ENCODE peak calls at places on chromosomes 13 and 19, in four cellular contexts. K is breast epithelium, C is heart left ventricle, L is tibial nerve. O is an unnamed sample. For H3K9me3, the result is how much of the 10 kb centered on the place peaks cover.

GRCh38 chr13:44404261-44405139 is 30.9 kb downstream of the SERP2 start:
- DNase-seq in L (no peak), C (no peak), K (peak), O (no peak)

GRCh38 chr19:18428837-18429674 is 8.9 kb downstream of the ISYNA1 start:
- DNase-seq in L (no peak), C (peak), K (no peak), O (peak)

GRCh38 chr19:3057275-3057714 is 5.0 kb downstream of the TLE5 start:
- DNase-seq in K (peak), L (peak), C (peak), O (peak)

GRCh38 chr13:49303533-49304252 is 56.0 kb downstream of the CDADC1 start:
- DNase-seq in K (no peak), L (no peak), C (peak), O (no peak)

GRCh38 chr19:45852941-45853340 is 10.0 kb downstream of the SYMPK start:
- DNase-seq in K (no peak), C (no peak), L (no peak), O (no peak)

GRCh38 chr19:4388171-4389063 is 11.9 kb downstream of the SH3GL1 start:
- DNase-seq in L (no peak), K (no peak), C (no peak), O (no peak)

GRCh38 chr13:23956106-23956505 is 58.8 kb upstream of the C1QTNF9B start:
- DNase-seq in L (no peak), K (no peak), C (no peak), O (no peak)

GRCh38 chr19:10899171-10899653 is 27.9 kb downstream of the CARM1 start:
- DNase-seq in K (peak), C (peak), L (no peak), O (no peak)

GRCh38 chr13:67128148-67128547 is 102.0 kb downstream of the PCDH9 start:
- DNase-seq in K (no peak), L (no peak), C (no peak), O (no peak)

GRCh38 chr13:97107815-97108534 is 113.7 kb upstream of the OXGR1 start:
- DNase-seq in L (no peak), K (no peak), C (no peak), O (no peak)

GRCh38 chr19:49340069-49340864 is 5.1 kb downstream of the CD37 start:
- DNase-seq in C (peak), K (peak), L (peak), O (peak)

GRCh38 chr19:14369399-14370168 is 11.7 kb upstream of the ADGRE5 start:
- DNase-seq in L (no peak), K (no peak), C (peak), O (peak)

GRCh38 chr13:32023698-32024097 is 7.9 kb upstream of the FRY start:
- DNase-seq in K (no peak), C (no peak), L (no peak), O (no peak)

GRCh38 chr13:29438772-29439171 is 156.7 kb downstream of the SLC7A1 start:
- DNase-seq in K (no peak), C (peak), L (no peak), O (no peak)

GRCh38 chr13:27257648-27258253 is 6.4 kb downstream of the RPL21 start:
- DNase-seq in L (no peak), K (no peak), C (no peak), O (no peak)

GRCh38 chr13:67771106-67771505 is 541.0 kb upstream of the PCDH9 start:
- DNase-seq in L (no peak), K (no peak), C (no peak), O (no peak)

GRCh38 chr19:16626796-16627193 is 1.2 kb downstream of the MED26 start:
- DNase-seq in K (no peak), C (no peak), L (no peak), O (no peak)

GRCh38 chr13:32852568-32852967 is 163.7 kb upstream of the KL start:
- DNase-seq in C (no peak), L (no peak), K (no peak), O (no peak)

GRCh38 chr19:681029-681626 is 4.9 kb downstream of the FSTL3 start:
- DNase-seq in C (no peak), L (peak), K (peak), O (no peak)

GRCh38 chr19:39679056-39679790 is 23.5 kb downstream of the LGALS16 start:
- DNase-seq in K (no peak), L (no peak), C (no peak), O (no peak)

GRCh38 chr13:30906411-30906990 is 430 bp downstream of the MEDAG start:
- DNase-seq in C (no peak), K (no peak), L (no peak), O (peak)

GRCh38 chr19:39405930-39406655 is 554 bp upstream of the ZFP36 start:
- DNase-seq in K (no peak), C (no peak), L (no peak), O (no peak)

GRCh38 chr13:46137627-46138026 is 32.8 kb upstream of the CPB2 start:
- DNase-seq in L (no peak), K (no peak), C (no peak), O (no peak)

GRCh38 chr19:46069841-46070341 is 29.1 kb upstream of the IGFL4 start:
- DNase-seq in K (no peak), L (no peak), C (no peak), O (no peak)

GRCh38 chr13:99002191-99002710 is 24.4 kb upstream of the DOCK9 start:
- DNase-seq in C (no peak), K (no peak), L (no peak), O (no peak)

GRCh38 chr13:41267106-41267505 is 3.7 kb upstream of the MTRF1 start:
- DNase-seq in C (no peak), L (no peak), K (no peak), O (no peak)

GRCh38 chr19:54534156-54534555 is 31.5 kb downstream of the LAIR2 start:
- DNase-seq in K (no peak), C (no peak), L (no peak), O (no peak)

GRCh38 chr13:100254002-100254401 is 165.1 kb downstream of the PCCA start:
- DNase-seq in K (no peak), C (no peak), L (no peak), O (no peak)

GRCh38 chr13:37058801-37059135 is 720 bp downstream of the SUPT20H start:
- DNase-seq in L (no peak), K (no peak), C (no peak), O (no peak)

GRCh38 chr13:79423801-79424642 is 18.0 kb upstream of the RBM26 start:
- DNase-seq in K (no peak), C (no peak), L (no peak), O (no peak)

GRCh38 chr19:10402441-10403038 is 802 bp downstream of the CDC37 start:
- DNase-seq in C (peak), L (no peak), K (no peak), O (no peak)

GRCh38 chr13:23050126-23050525 is 130.7 kb upstream of the SGCG start:
- DNase-seq in C (no peak), K (no peak), L (no peak), O (no peak)

GRCh38 chr19:4556574-4557185 is 2.8 kb downstream of the SEMA6B start:
- DNase-seq in L (no peak), K (no peak), C (no peak), O (no peak)

GRCh38 chr19:16111160-16111908 is at the start of gene RAB8A:
- DNase-seq in L (peak), C (peak), K (peak), O (peak)

GRCh38 chr13:21933001-21933400 is 262.1 kb downstream of the FGF9 start:
- DNase-seq in C (no peak), L (no peak), K (no peak), O (no peak)

GRCh38 chr19:38298841-38299680 is 5.0 kb upstream of the C19orf33 start:
- DNase-seq in L (no peak), K (no peak), C (no peak), O (no peak)

DNA sequence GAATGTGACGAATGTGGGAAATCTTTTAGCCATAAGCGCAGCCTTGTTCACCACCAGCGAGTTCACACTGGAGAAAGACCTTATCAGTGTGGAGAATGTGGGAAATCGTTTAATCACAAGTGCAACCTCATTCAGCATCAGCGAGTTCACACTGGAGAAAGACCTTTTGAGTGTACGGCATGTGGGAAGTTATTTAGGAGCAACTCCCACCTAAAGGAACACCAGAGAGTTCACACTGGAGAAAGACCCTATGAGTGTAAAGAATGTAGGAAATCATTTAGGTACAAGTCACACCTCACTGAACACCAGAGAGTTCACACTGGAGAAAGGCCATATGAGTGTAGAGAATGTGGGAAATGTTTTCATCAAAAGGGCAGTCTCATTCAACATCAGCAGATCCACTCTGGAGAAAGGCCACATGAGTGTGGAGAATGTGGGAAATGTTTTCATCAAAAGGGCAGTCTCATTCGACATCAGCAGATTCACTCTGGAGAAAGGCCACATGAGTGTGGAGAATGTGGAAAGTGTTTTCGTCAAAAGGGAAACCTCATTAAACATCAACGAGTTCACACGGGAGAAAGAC is 7.6 kb downstream of the ZNF776 start:
- DNase-seq in K (no peak), L (no peak), C (no peak), O (no peak)
- H3K9me3 ChIP-seq in K (half or more), L (under half), C (under half), O (half or more)

GRCh38 chr13:19184176-19184575 is 2.6 kb upstream of the TUBA3C start:
- DNase-seq in K (no peak), L (no peak), C (no peak), O (no peak)

GRCh38 chr13:19181621-19182485 is at the start of gene TUBA3C:
- DNase-seq in L (no peak), K (no peak), C (no peak), O (no peak)

GRCh38 chr13:19181021-19181620 is 503 bp downstream of the TUBA3C start:
- DNase-seq in K (no peak), L (no peak), C (no peak), O (no peak)

GRCh38 chr13:19183676-19184075 is 2.1 kb upstream of the TUBA3C start:
- DNase-seq in L (no peak), K (no peak), C (no peak), O (no peak)

DNA sequence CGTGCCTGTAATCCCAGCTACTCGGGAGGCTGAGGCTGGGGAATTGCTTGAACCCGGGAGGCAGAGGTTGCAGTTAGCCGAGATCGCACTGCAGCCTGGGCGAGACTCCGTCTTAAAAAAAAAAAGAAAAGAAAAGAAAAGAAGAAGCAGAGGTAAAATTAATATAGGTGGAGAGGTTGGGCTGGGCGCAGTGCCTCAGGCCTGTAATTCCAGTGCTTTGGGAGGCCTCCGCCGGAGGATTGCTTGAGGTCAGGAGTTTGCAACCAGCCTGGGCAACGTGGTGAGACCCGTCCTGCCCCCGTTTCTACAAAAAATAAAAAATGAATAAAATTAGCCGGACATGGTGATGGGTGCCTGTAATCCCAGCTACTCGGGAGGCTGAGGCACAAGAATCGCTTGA is 912 bp upstream of the TUBA3C start:
- DNase-seq in C (no peak), L (no peak), K (no peak), O (no peak)
- H3K9me3 ChIP-seq in C (under half), L (under half), K (under half), O (under half)

DNA sequence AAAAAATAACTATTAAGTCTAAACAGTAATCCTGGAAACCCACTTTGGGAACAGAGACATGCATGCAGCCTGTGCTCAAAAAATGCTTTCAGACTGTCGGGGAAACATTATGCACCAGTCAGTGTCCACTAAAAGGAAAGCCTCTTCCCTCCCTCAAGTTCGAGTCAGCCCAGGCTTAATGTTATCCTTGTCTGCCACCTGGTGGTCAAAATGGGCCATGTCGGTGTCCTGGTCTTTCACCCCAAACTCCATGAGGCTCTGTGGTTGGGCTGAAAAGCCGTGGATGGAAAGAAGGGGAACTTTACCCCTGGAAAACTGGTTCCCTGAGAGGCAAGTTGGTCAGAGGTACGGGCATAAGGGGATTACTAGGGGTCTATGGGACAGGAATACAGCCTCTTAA is 88.4 kb upstream of the ZNF492 start:
- DNase-seq in L (no peak), C (no peak), K (peak), O (peak)
- H3K9me3 ChIP-seq in L (under half), C (under half), K (under half), O (under half)

DNA sequence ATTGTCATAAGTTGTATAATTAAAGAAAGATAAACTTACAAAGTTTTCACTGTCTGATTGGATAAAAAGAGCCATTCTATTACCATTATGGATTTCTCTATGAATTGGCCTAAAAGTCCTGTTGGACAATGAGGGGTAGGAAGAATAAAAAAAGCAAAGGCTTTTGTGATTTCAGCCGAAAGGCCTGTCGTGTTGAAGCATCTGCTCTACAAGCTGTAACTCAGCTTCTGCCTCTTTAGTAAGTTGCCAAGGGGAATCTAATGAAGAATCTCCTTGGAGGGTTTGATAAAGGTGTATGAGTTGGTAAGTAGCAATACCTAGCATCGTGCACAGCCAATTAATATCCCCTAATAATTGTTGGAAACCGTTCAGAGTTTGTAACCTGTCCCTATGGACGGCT is 25.2 kb upstream of the ERVV-1 start:
- DNase-seq in L (no peak), C (no peak), K (no peak), O (no peak)
- H3K9me3 ChIP-seq in L (under half), C (under half), K (under half), O (under half)

GRCh38 chr19:31529121-31529520 is 179.9 kb upstream of the TSHZ3 start:
- DNase-seq in L (no peak), K (no peak), C (no peak), O (no peak)
- H3K9me3 ChIP-seq in L (under half), K (under half), C (under half), O (under half)

GRCh38 chr19:8849232-8849631 is 17.1 kb downstream of the MBD3L1 start:
- DNase-seq in K (no peak), C (no peak), L (no peak), O (no peak)
- H3K9me3 ChIP-seq in K (under half), C (under half), L (under half), O (under half)

O was measured in uterus.